ENCODE peak calls at places on chromosomes 16 and 17, in nine cellular contexts. N is iris pigment epithelial cell, K is left lung, O is KG1, Y is left ventricle myocardium inferior, C is iPS DF 6.9, X is PC-3, D is AG04450, E is GM23338. G is an unnamed sample.

GRCh38 chr17:38510424-38511125 is 82.3 kb downstream of the ARHGAP23 start:
- DNase-seq in O (no peak), C (no peak), D (no peak), Y (no peak), N (peak; percentile 48), E (peak; percentile 82), X (no peak), K (peak; percentile 65), G (no peak)

GRCh38 chr16:52435573-52435972 is 111.4 kb downstream of the TOX3 start:
- DNase-seq in O (no peak), N (no peak), D (no peak), E (no peak), Y (no peak), C (no peak), K (no peak), X (no peak), G (no peak)

GRCh38 chr16:2278956-2279800 is 11.3 kb upstream of the RNPS1 start:
- DNase-seq in Y (no peak), X (no peak), D (no peak), O (no peak), E (no peak), K (peak; percentile 63), C (no peak), N (no peak), G (no peak)

GRCh38 chr16:85391175-85391707 is 221.9 kb upstream of the GSE1 start:
- DNase-seq in C (no peak), D (no peak), K (peak; percentile 29), X (no peak), E (no peak), Y (no peak), O (no peak), N (no peak), G (no peak)

GRCh38 chr16:89320717-89321501 is 103.4 kb downstream of the ZNF778 start:
- DNase-seq in D (no peak), N (peak; percentile 61), K (peak; percentile 80), C (no peak), X (peak; percentile 63), Y (peak; percentile 64), E (peak; percentile 74), O (no peak), G (no peak)

GRCh38 chr17:65576939-65577338 is 15.5 kb upstream of the AXIN2 start:
- DNase-seq in E (no peak), X (no peak), K (no peak), Y (no peak), N (no peak), O (no peak), C (no peak), D (no peak), G (no peak)

GRCh38 chr17:17391575-17392370 is 85.0 kb upstream of the MED9 start:
- DNase-seq in D (no peak), O (no peak), C (no peak), N (no peak), K (no peak), X (peak; percentile 32), E (peak; percentile 22), Y (no peak), G (no peak)

GRCh38 chr16:86962913-86963312 is 354.3 kb downstream of the C16orf95 start:
- DNase-seq in X (no peak), O (no peak), N (no peak), D (no peak), Y (no peak), C (no peak), E (no peak), K (no peak), G (no peak)

GRCh38 chr17:28983286-28984240 is 22.3 kb downstream of the SEZ6 start:
- DNase-seq in D (no peak), C (no peak), X (no peak), E (no peak), N (peak; percentile 14), O (no peak), Y (no peak), K (no peak), G (no peak)

GRCh38 chr16:88116121-88116900 is 165.1 kb downstream of the BANP start:
- DNase-seq in D (no peak), E (no peak), C (no peak), X (peak; percentile 1), Y (no peak), N (peak; percentile 60), K (peak; percentile 46), O (no peak), G (no peak)

GRCh38 chr17:55321507-55322064 is 56.8 kb downstream of the HLF start:
- DNase-seq in N (no peak), E (no peak), K (no peak), X (no peak), Y (no peak), C (no peak), D (no peak), O (no peak), G (no peak)

GRCh38 chr16:88442435-88442810 is 10.7 kb upstream of the ZFPM1 start:
- DNase-seq in E (no peak), K (no peak), X (no peak), D (no peak), N (no peak), C (no peak), O (no peak), Y (no peak), G (no peak)

GRCh38 chr16:89700649-89701424 is 668 bp downstream of the SPATA2L start:
- DNase-seq in X (peak; percentile 57), D (no peak), E (peak; percentile 81), K (peak; percentile 88), O (no peak), N (peak; percentile 51), C (no peak), Y (no peak), G (peak; percentile 77)

GRCh38 chr16:30570621-30571443 is 682 bp downstream of the ZNF688 start:
- DNase-seq in O (no peak), X (no peak), E (peak; percentile 58), N (no peak), K (no peak), Y (no peak), D (no peak), C (no peak), G (no peak)

GRCh38 chr16:4795181-4795827 is at the start of gene SMIM22:
- DNase-seq in E (peak; percentile 32), D (no peak), Y (no peak), K (peak; percentile 85), N (no peak), C (no peak), O (no peak), X (no peak), G (no peak)

GRCh38 chr17:48561894-48562810 is 16.0 kb downstream of the HOXB4 start:
- DNase-seq in C (no peak), O (no peak), E (no peak), D (no peak), X (peak; percentile 15), K (no peak), N (no peak), Y (no peak), G (no peak)

GRCh38 chr17:50967795-50968194 is 101.6 kb upstream of the TOB1 start:
- DNase-seq in X (no peak), C (no peak), K (no peak), O (no peak), Y (no peak), N (no peak), D (no peak), E (no peak), G (no peak)

GRCh38 chr17:81397314-81398169 is 2.3 kb downstream of the BAHCC1 start:
- DNase-seq in Y (no peak), D (no peak), X (peak; percentile 62), K (no peak), O (no peak), C (no peak), E (peak; percentile 92), N (peak; percentile 73), G (no peak)

GRCh38 chr17:5605452-5605851 is 21.1 kb upstream of the NLRP1 start:
- DNase-seq in C (no peak), E (no peak), K (no peak), N (no peak), O (no peak), Y (no peak), X (no peak), D (no peak), G (no peak)

GRCh38 chr17:76599699-76600460 is 14.2 kb upstream of the ST6GALNAC2 start:
- DNase-seq in D (no peak), K (no peak), Y (no peak), X (no peak), C (no peak), E (no peak), O (no peak), N (peak; percentile 31), G (no peak)

GRCh38 chr17:67488161-67488560 is 111.1 kb downstream of the PITPNC1 start:
- DNase-seq in X (no peak), N (no peak), D (no peak), K (no peak), E (no peak), O (no peak), C (no peak), Y (peak; percentile 63), G (no peak)

GRCh38 chr17:2023692-2024571 is 1.2 kb downstream of the RTN4RL1 start:
- DNase-seq in E (peak; percentile 96), C (peak; percentile 77), Y (no peak), K (peak; percentile 83), O (no peak), X (peak; percentile 53), N (peak; percentile 42), D (no peak), G (no peak)

GRCh38 chr16:77896357-77896972 is 108.1 kb downstream of the VAT1L start:
- DNase-seq in K (no peak), D (no peak), N (peak; percentile 31), O (no peak), C (no peak), Y (no peak), E (no peak), X (no peak), G (no peak)

GRCh38 chr16:71626018-71626857 is at the start of gene MARVELD3:
- DNase-seq in N (no peak), K (peak; percentile 91), C (peak; percentile 67), D (no peak), O (no peak), X (peak; percentile 81), E (peak; percentile 94), Y (no peak), G (no peak)

GRCh38 chr17:38920374-38921291 is 4.8 kb upstream of the LASP1NB start:
- DNase-seq in O (no peak), E (no peak), C (no peak), Y (no peak), X (no peak), K (no peak), D (no peak), N (no peak), G (no peak)

GRCh38 chr17:80110447-80110812 is 9.0 kb downstream of the GAA start:
- DNase-seq in K (no peak), O (no peak), E (no peak), X (no peak), Y (no peak), C (no peak), D (no peak), N (no peak), G (no peak)

GRCh38 chr16:74998481-74999207 is at the start of gene ZNRF1:
- DNase-seq in X (peak; percentile 75), C (peak; percentile 68), O (peak; percentile 72), D (peak; percentile 24), E (peak; percentile 92), K (peak; percentile 94), Y (peak; percentile 88), N (peak; percentile 76), G (peak; percentile 85)

GRCh38 chr16:46709464-46709863 is 20.0 kb downstream of the ORC6 start:
- DNase-seq in X (no peak), E (no peak), K (no peak), O (no peak), C (no peak), Y (no peak), N (no peak), D (no peak), G (no peak)

GRCh38 chr17:35212668-35213067 is 18.5 kb upstream of the SLC35G3 start:
- DNase-seq in O (no peak), E (no peak), Y (no peak), K (no peak), X (no peak), N (no peak), D (no peak), C (no peak), G (no peak)

GRCh38 chr16:50671644-50672260 is 9.4 kb downstream of the SNX20 start:
- DNase-seq in N (peak; percentile 23), D (no peak), K (no peak), X (peak; percentile 48), O (no peak), C (no peak), Y (no peak), E (peak; percentile 64), G (peak; percentile 27)